ENCODE peak calls at places on chromosome 6, in nine cellular contexts. V, T, D, X, O, H, L, P and E are unnamed samples.

GRCh38 chr6:12403201-12403826 is 113.2 kb downstream of the EDN1 start:
- DNase-seq in V (no peak), T (peak), D (peak), X (peak), O (no peak), H (no peak), L (no peak), P (no peak), E (peak)

GRCh38 chr6:130500693-130501092 is 134.9 kb downstream of the TMEM200A start:
- DNase-seq in V (no peak), T (peak), D (peak), X (peak), O (no peak), H (no peak), L (no peak), P (no peak), E (peak)

GRCh38 chr6:53986165-53986720 is 125.0 kb upstream of the MLIP start:
- DNase-seq in V (peak), T (peak), D (peak), X (peak), O (no peak), H (peak), L (peak), P (peak), E (peak)

GRCh38 chr6:145534986-145535385 is 200.3 kb downstream of the EPM2A start:
- DNase-seq in V (no peak), T (no peak), D (no peak), X (no peak), O (no peak), H (no peak), L (no peak), P (no peak), E (no peak)

GRCh38 chr6:35370124-35370741 is 27.9 kb downstream of the PPARD start:
- DNase-seq in V (peak), T (peak), D (peak), X (peak), O (peak), H (peak), L (no peak), P (no peak), E (peak)

GRCh38 chr6:33590531-33591198 is 10.6 kb upstream of the BAK1 start:
- DNase-seq in V (no peak), T (no peak), D (peak), X (no peak), O (no peak), H (peak), L (no peak), P (no peak), E (no peak)

GRCh38 chr6:157710604-157711003 is 112.4 kb upstream of the SNX9 start:
- DNase-seq in V (no peak), T (peak), D (peak), X (no peak), O (no peak), H (no peak), L (no peak), P (no peak), E (no peak)

GRCh38 chr6:120147218-120147871 is 797.8 kb upstream of the MAN1A1 start:
- DNase-seq in V (no peak), T (no peak), D (no peak), X (no peak), O (no peak), H (peak), L (no peak), P (no peak), E (no peak)

GRCh38 chr6:16361121-16361520 is 122.7 kb downstream of the GMPR start:
- DNase-seq in V (no peak), T (no peak), D (no peak), X (no peak), O (no peak), H (no peak), L (no peak), P (no peak), E (no peak)